ENCODE peak calls at places on chromosomes 7 and 10, in five cellular contexts. I is CD8-positive, alpha-beta T cell; R is AG04450; U is epithelial cell of esophagus; C is GM12865. T is an unnamed sample.
A peak's percentile ranks its signal among the peaks of the same experiment; 100 is the strongest.

GRCh38 chr10:89346264-89346971 is 18.6 kb downstream of the IFIT3 start:
- DNase-seq in R (no peak), I (no peak), C (no peak), U (peak; percentile 79), T (no peak)

GRCh38 chr7:105185290-105186010 is 171.4 kb downstream of the KMT2E start:
- DNase-seq in I (no peak), C (no peak), R (no peak), U (peak; percentile 88), T (no peak)

GRCh38 chr10:69958232-69958902 is 94.3 kb upstream of the MACROH2A2 start:
- DNase-seq in I (no peak), U (peak; percentile 73), R (no peak), C (peak; percentile 61), T (no peak)

GRCh38 chr7:150945171-150945852 is 32.8 kb downstream of the KCNH2 start:
- DNase-seq in I (no peak), R (no peak), C (no peak), U (no peak), T (peak; percentile 86)

GRCh38 chr10:103433858-103434257 is 18.3 kb downstream of the CALHM2 start:
- DNase-seq in R (no peak), U (no peak), I (no peak), C (no peak), T (no peak)

GRCh38 chr7:2225830-2226229 is 6.9 kb downstream of the MAD1L1 start:
- DNase-seq in C (no peak), I (no peak), U (no peak), R (no peak), T (no peak)

GRCh38 chr7:105352018-105352612 is 36.6 kb downstream of the SRPK2 start:
- DNase-seq in C (peak; percentile 92), R (peak; percentile 55), I (peak; percentile 45), U (peak; percentile 58), T (no peak)

GRCh38 chr7:138126928-138127327 is 50.7 kb downstream of the AKR1D1 start:
- DNase-seq in C (no peak), U (no peak), I (no peak), R (no peak), T (no peak)

GRCh38 chr10:46006219-46006618 is 24.2 kb downstream of the NCOA4 start:
- DNase-seq in C (no peak), I (no peak), R (peak; percentile 49), U (peak; percentile 64), T (no peak)

GRCh38 chr7:141483044-141483443 is 68.2 kb upstream of the AGK start:
- DNase-seq in U (peak; percentile 21), R (no peak), C (peak; percentile 35), I (no peak), T (no peak)

GRCh38 chr10:132595021-132595420 is 57.4 kb downstream of the INPP5A start:
- DNase-seq in R (no peak), U (no peak), C (no peak), I (no peak), T (no peak)

GRCh38 chr7:48637382-48637781 is 287.0 kb upstream of the CDC14C start:
- DNase-seq in U (peak; percentile 45), I (no peak), C (peak; percentile 36), R (no peak), T (no peak)

GRCh38 chr7:75961194-75961593 is 33.2 kb downstream of the TMEM120A start:
- DNase-seq in U (no peak), I (no peak), C (no peak), R (no peak), T (no peak)
- TF ChIP-seq CTCF in U (no peak), I (no peak), C (no peak), R (peak; percentile 26), T (peak; percentile 19)

DNA sequence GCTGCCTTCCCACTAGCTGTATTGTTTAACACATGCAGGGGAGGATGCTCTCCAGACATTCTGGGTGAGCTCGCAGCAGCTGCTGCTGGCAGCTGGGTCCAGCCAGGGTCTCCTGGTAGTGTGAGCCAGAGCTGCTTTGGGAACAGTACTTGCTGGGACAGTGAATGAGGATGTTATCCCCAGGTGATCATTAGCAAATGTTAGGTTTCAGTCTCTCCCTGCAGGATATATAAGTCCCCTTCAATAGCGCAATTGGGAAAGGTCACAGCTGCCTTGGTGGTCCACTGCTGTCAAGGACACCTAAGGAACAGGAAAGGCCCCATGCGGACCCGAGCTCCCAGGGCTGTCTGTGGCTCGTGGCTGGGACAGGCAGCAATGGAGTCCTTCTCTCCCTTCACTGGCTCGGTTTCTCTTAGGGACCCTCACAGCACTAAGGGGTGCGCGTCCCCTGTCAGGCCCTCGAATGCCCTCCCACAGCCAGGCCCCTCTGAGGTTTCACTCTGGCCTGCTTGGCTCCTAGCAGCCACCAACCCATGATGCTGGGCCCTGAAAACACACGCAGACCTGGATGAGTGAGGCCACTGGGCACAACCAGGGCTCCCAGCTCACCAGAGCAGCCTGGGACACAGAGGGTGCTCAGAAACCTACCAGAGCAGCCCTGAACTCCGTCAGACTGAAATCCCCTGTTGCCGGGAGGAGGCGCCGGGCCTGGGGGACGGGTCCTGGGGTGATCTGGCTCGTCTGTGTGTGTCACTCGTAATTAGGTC is 173.0 kb upstream of the LANCL2 start:
- DNase-seq in C (no peak), R (no peak), I (no peak), U (no peak), T (no peak)
- TF ChIP-seq CTCF in C (no peak), R (peak; percentile 28), I (no peak), U (no peak), T (peak; percentile 24)

DNA sequence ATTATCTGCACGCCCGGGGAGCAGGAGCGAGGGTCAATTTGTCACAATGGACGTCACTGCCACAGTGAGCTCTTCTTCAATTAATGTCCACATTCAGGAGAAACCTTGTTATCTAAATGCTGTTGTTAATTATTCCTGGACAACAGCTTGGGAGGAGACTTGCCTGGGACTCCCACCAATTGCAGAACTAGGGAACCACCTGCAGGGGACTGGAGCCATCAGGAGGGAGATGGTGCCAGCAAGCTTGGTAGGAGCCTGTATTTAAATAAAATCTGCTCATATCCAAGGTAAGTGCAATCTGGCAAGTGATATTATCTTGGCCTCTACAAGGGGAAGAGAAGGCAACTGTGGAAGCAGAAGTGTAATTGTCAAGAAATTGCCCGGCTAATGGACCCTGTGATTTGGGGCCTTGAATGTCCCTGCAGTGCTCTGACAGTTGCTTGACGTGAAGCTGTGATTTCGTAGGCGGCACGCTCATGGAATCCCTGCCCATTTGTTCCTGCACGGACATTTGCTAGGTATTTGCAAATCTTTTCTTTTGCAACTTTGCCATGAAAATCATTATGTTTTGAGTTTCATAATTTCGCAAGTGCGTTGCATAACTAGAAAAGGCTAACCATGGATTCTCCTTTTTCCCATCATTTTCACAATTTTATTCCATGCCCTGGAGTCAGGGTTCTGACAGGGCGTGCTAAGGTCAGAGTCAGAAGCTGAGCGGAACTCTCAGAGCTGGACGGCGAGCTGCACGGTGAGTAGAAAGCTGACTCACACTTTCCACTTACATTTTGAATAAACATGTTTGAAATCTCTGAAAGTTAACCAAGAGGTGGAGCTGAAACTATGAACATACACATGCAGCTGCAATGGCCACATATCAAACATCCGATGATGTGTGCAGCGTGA is 84.8 kb upstream of the TCERG1L start:
- DNase-seq in C (no peak), R (no peak), U (no peak), I (no peak), T (no peak)
- TF ChIP-seq CTCF in C (no peak), R (no peak), U (no peak), I (no peak), T (no peak)

GRCh38 chr10:90787906-90788491 is 69.8 kb downstream of the HTR7 start:
- DNase-seq in I (peak; percentile 19), R (no peak), C (peak; percentile 51), U (peak; percentile 67), T (no peak)
- TF ChIP-seq CTCF in I (peak; percentile 41), R (peak; percentile 92), C (peak; percentile 72), U (peak; percentile 97), T (peak; percentile 88)

GRCh38 chr7:43753401-43753800 is 5.1 kb upstream of the BLVRA start:
- DNase-seq in C (no peak), U (no peak), R (no peak), I (no peak), T (no peak)

GRCh38 chr7:43754596-43754995 is 3.9 kb upstream of the BLVRA start:
- DNase-seq in U (no peak), R (no peak), I (no peak), C (no peak), T (no peak)

GRCh38 chr7:43752411-43752810 is 6.1 kb upstream of the BLVRA start:
- DNase-seq in R (no peak), U (no peak), I (no peak), C (no peak), T (no peak)

GRCh38 chr7:43756368-43757072 is 2.0 kb upstream of the BLVRA start:
- DNase-seq in U (peak; percentile 44), C (peak; percentile 72), R (peak; percentile 59), I (no peak), T (no peak)

DNA sequence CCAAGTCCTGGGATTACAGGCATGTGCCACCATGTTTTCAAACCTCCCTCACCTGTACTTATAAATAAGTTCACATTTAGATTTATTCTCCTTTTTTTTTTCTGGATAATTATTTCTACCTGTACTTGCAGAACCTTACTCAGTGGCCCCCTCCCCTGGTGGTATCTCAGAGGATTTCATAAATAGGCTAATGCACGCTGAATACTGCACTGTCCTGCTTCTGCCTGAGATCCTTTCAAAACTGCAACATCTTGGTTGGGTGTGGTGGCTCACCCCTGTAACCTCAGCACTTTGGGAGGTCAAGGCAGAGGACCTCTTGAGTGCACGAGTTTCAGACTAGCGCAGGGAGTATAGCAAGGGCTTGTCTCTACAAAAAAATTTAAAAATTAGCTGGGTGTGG is 4.6 kb upstream of the BLVRA start:
- DNase-seq in C (no peak), I (no peak), R (no peak), U (no peak), T (no peak)
- TF ChIP-seq CTCF in C (no peak), I (no peak), R (peak; percentile 10), U (no peak), T (no peak)

GRCh38 chr7:144069953-144070352 is 342 bp downstream of the OR2A25 start:
- DNase-seq in R (no peak), U (no peak), C (no peak), I (no peak), T (no peak)

GRCh38 chr7:144069511-144069910 is at the start of gene OR2A25:
- DNase-seq in I (no peak), U (no peak), C (no peak), R (no peak), T (no peak)

DNA sequence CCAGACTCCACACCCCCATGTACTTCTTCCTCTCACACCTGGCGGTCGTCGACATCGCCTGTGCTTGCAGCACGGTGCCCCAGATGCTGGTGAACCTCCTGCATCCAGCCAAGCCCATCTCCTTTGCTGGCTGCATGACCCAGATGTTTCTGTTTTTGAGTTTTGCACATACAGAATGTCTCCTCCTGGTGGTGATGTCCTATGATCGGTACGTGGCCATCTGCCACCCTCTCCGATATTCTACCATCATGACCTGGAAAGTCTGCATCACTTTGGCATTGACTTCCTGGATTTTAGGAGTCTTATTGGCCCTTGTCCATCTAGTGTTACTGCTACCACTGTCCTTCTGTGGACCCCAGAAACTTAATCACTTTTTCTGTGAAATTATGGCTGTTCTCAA is 4.8 kb downstream of the OR2A25 start:
- DNase-seq in I (no peak), U (no peak), R (no peak), C (no peak), T (no peak)
- TF ChIP-seq CTCF in I (no peak), U (no peak), R (peak; percentile 8), C (no peak), T (no peak)

T was measured in chondrocyte.